ENCODE peak calls at places on chromosomes 13 and 19, in five cellular contexts. L is epithelial cell of esophagus, J is tibial nerve, I is BJ, V is heart left ventricle. X is an unnamed sample.

GRCh38 chr19:11535792-11536595 is 2.7 kb upstream of the CNN1 start:
- DNase-seq in I (peak), V (peak), J (peak), L (peak), X (peak)

GRCh38 chr13:23235994-23236393 is 55.2 kb downstream of the SGCG start:
- DNase-seq in V (no peak), J (no peak), I (no peak), L (no peak), X (no peak)

GRCh38 chr19:38455031-38455430 is 21.5 kb downstream of the RYR1 start:
- DNase-seq in J (no peak), L (peak), I (no peak), V (no peak), X (peak)

GRCh38 chr19:39139305-39140194 is 14.0 kb downstream of the PAK4 start:
- DNase-seq in J (no peak), L (no peak), I (no peak), V (no peak), X (no peak)

GRCh38 chr19:2616741-2617392 is 85.6 kb downstream of the GNG7 start:
- DNase-seq in V (peak), I (no peak), J (peak), L (no peak), X (no peak)

GRCh38 chr19:49020342-49020741 is 3.5 kb upstream of the LHB start:
- DNase-seq in V (no peak), J (no peak), L (no peak), I (no peak), X (no peak)

GRCh38 chr19:51749979-51750378 is 1.7 kb downstream of the FPR1 start:
- DNase-seq in L (no peak), J (no peak), I (no peak), V (no peak), X (no peak)

GRCh38 chr19:46714523-46715106 is 2.3 kb downstream of the PRKD2 start:
- DNase-seq in J (no peak), L (no peak), I (no peak), V (no peak), X (no peak)

GRCh38 chr19:10092648-10093294 is 6.7 kb downstream of the SHFL start:
- DNase-seq in I (no peak), L (no peak), J (no peak), V (no peak), X (no peak)

GRCh38 chr13:66574606-66575005 is 655.5 kb downstream of the PCDH9 start:
- DNase-seq in L (no peak), J (no peak), I (no peak), V (no peak), X (no peak)

GRCh38 chr19:21697171-21697570 is 70.2 kb downstream of the ZNF100 start:
- DNase-seq in J (no peak), I (no peak), L (no peak), V (no peak), X (no peak)

GRCh38 chr19:18650468-18651001 is 13.7 kb downstream of the KLHL26 start:
- DNase-seq in V (peak), J (peak), L (no peak), I (peak), X (no peak)

GRCh38 chr19:34126966-34127365 is 45.3 kb upstream of the LSM14A start:
- DNase-seq in L (no peak), I (no peak), J (no peak), V (no peak), X (no peak)

GRCh38 chr19:47427241-47428176 is 8.2 kb upstream of the MEIS3 start:
- DNase-seq in V (peak), I (no peak), L (peak), J (peak), X (peak)

GRCh38 chr13:113609616-113610015 is 25.1 kb downstream of the TFDP1 start:
- DNase-seq in J (no peak), L (no peak), V (no peak), I (no peak), X (no peak)

GRCh38 chr19:56721714-56722113 is 50.2 kb upstream of the ZNF835 start:
- DNase-seq in V (no peak), I (no peak), J (no peak), L (no peak), X (no peak)

GRCh38 chr13:107124129-107124718 is 556.3 kb upstream of the ARGLU1 start:
- DNase-seq in J (no peak), V (no peak), I (no peak), L (peak), X (no peak)

GRCh38 chr13:41900918-41901317 is 60.0 kb downstream of the VWA8 start:
- DNase-seq in L (peak), V (no peak), I (no peak), J (no peak), X (no peak)

GRCh38 chr19:46678110-46678732 is 17.2 kb upstream of the DACT3 start:
- DNase-seq in V (no peak), L (peak), J (no peak), I (no peak), X (no peak)

GRCh38 chr19:53877361-53877766 is 4.6 kb upstream of the PRKCG start:
- DNase-seq in L (no peak), V (no peak), J (no peak), I (no peak), X (no peak)

GRCh38 chr19:46603752-46604241 is 2.7 kb downstream of the CALM3 start:
- DNase-seq in V (no peak), L (no peak), I (no peak), J (no peak), X (no peak)

GRCh38 chr13:48496271-48496670 is 36.6 kb downstream of the RCBTB2 start:
- DNase-seq in L (no peak), I (no peak), V (no peak), J (no peak), X (no peak)

GRCh38 chr13:23175920-23176319 is 4.9 kb upstream of the SGCG start:
- DNase-seq in J (no peak), V (no peak), L (peak), I (no peak), X (no peak)

GRCh38 chr13:91506759-91507158 is 108.3 kb downstream of the GPC5 start:
- DNase-seq in J (no peak), V (no peak), L (no peak), I (no peak), X (no peak)

GRCh38 chr13:91510058-91510457 is 111.6 kb downstream of the GPC5 start:
- DNase-seq in J (no peak), L (no peak), I (no peak), V (no peak), X (no peak)

GRCh38 chr13:91498298-91498697 is 99.9 kb downstream of the GPC5 start:
- DNase-seq in V (no peak), J (no peak), L (peak), I (no peak), X (no peak)

GRCh38 chr13:91504216-91504615 is 105.8 kb downstream of the GPC5 start:
- DNase-seq in V (no peak), J (no peak), L (no peak), I (no peak), X (no peak)
- TF ChIP-seq CTCF in V (no peak), J (no peak), L (no peak), I (no peak), X (no peak)

DNA sequence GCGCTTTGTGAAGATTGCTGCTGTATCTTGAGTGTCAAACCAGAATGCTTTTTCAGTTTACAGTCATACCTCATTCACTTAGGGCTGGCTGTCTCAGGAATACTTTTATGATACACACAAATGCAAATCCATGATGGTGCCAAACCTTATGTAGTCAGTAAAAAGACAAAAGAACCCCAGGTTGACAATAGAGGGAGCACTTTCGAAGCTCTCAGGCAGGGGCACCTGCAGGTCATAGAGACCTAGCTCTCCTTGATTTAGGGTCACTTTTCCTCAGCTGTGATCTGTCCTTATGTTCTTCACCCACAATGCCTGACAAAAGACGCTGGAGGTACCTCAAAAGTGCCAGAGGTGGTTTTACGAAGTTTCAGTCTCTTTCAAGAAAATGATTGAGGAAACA is 172.2 kb downstream of the DNAJC15 start:
- DNase-seq in J (no peak), V (no peak), I (no peak), L (peak), X (no peak)
- TF ChIP-seq CTCF in J (no peak), V (no peak), I (no peak), L (peak), X (no peak)

DNA sequence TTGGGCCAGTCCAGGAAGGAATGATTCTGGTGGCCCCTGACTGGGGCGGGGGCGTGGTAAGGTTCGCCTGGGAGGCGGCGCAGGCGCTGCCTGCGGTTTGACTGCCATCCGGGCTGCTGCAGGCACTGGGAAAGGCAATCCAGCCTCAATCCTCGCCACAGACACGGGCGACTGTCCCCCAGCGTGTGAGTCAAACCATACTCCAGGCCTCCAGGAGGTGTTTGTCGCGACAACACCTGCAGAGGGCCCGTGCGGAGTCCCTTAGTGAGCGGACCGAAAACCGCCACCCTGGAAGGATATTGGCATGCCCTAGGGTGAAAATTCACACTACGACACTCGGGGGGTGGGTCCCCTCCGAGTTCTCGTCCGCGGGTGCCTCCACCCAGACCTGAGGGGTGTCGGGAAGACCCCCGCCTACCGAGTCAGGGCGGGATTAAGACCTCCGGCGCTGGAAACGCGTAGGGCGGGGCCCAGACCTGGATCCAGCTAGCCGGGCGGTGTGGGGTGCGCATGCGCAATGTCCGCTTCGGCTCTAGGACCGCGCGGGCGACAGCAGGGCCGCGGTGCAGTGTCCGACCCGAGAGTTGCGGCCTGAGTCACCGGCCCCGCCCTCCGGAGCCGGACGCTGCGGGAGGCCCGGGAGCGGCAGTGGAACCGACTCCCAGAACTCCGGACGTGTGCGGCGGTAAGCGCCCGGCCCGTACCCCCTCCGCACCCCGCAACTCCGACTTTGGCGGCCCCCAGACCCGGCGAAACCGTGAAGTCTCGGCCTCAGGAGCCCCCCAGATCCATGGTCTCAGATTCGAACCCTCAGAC is at the start of gene CAPNS1:
- DNase-seq in V (peak), I (peak), J (peak), L (peak), X (peak)
- TF ChIP-seq CTCF in V (peak), I (no peak), J (no peak), L (peak), X (peak)

GRCh38 chr13:29523199-29523931 is 72.1 kb downstream of the SLC7A1 start:
- DNase-seq in V (peak), L (no peak), I (no peak), J (peak), X (no peak)
- TF ChIP-seq CTCF in V (no peak), L (no peak), I (no peak), J (no peak), X (no peak)

GRCh38 chr19:42601811-42602443 is 7.2 kb upstream of the CEACAM8 start:
- DNase-seq in I (no peak), J (no peak), V (no peak), L (peak), X (peak)

DNA sequence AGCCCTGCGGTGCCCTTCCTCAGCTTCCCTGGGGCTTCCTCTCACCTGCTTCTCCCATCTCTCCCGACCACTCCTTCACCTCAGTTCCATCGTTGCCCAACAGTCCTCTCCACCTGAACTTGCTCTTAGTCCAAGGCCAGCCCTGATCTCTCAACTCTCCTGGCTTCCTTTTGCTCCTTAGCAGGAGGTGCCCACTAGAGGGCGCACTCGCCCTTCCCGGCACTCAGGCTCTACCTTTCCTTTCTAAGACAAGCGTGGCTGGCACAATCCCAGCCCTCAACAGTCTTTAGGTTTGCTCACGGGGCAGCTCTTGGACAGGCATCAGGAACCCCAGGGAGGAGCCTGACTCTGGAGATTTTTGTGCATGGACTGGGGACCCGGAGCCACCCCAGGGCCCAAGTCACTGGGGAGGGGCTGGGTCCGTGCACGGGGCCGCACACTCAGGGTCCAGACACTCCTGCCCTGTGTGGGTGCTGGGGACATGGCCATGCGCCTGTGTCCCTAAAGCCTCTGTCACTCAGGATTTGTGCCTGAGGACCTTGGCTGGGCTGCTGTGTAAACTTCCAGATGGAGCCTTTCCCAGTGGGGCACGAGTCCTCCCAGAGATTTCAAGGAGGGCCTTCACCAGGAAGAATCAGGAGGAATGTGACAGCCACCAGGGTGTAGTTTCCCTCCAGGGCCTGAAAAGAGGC is 12.1 kb upstream of the CEACAM8 start:
- DNase-seq in V (peak), J (no peak), L (peak), I (no peak), X (no peak)
- TF ChIP-seq CTCF in V (peak), J (no peak), L (peak), I (peak), X (peak)

GRCh38 chr19:35702223-35703012 is 1.9 kb upstream of the ZBTB32 start:
- DNase-seq in V (peak), J (peak), I (peak), L (peak), X (peak)
- TF ChIP-seq CTCF in V (no peak), J (no peak), I (no peak), L (no peak), X (no peak)

DNA sequence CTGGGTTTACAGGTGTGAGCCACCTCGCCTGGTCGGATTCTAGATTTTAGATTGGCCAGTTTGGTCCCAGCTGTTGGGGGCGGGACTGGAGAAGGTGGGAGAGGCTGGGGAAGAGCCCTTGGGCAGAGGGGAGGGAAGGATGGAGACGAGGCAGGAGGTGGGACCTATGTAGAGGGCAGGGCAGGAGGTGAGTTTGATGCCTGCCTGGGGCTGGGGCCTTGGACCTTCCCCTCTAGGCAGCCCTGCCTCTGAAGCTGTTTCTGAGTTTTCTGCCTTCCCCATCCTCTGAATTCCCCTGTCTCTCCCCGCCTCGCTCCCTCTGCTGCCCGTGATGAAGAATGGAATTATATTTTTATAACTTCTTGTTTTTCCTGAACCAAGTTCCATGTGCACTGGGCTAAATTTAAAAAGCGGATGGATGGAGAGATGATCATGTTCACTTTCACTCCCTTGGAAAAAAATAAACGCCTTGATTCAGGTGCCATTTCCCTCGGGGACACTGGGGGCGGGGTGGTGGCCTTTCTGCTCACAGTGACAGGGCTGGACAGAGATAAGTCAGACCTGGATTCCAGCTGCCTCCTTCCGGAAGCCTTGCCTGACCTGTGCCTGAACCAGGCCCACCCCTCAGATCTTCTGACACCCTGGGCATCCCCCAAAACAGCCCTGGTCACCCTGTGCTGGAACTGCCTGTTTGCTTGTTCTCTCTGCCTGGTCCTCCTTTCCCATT is 16.5 kb upstream of the TNFAIP8L1 start:
- DNase-seq in J (no peak), L (no peak), V (no peak), I (no peak), X (no peak)
- TF ChIP-seq CTCF in J (no peak), L (no peak), V (no peak), I (peak), X (peak)

X was measured in progenitor cell of endocrine pancreas.